ENCODE peak calls at places on chromosomes 6 and 20, in seven cellular contexts. One of them, this sample, is unnamed.

GRCh38 chr6:80522556-80522955 is 416.1 kb downstream of the BCKDHB start:
- DNase-seq in H9: no peak
- DNase-seq in mesendoderm: no peak
- DNase-seq in trophoblast cell: no peak
- DNase-seq in H1: no peak
- DNase-seq in IMR-90: no peak
- DNase-seq in mesenchymal stem cell: no peak
- DNase-seq in this sample: no peak

GRCh38 chr6:84466521-84466920 is 239.1 kb upstream of the CEP162 start:
- DNase-seq in H9: no peak
- DNase-seq in trophoblast cell: no peak
- DNase-seq in H1: no peak
- DNase-seq in mesendoderm: peak; percentile 35
- DNase-seq in IMR-90: peak; percentile 7
- DNase-seq in mesenchymal stem cell: peak; percentile 47
- DNase-seq in this sample: no peak

GRCh38 chr6:56840467-56841371 is 114.2 kb upstream of the BEND6 start:
- DNase-seq in IMR-90: peak; percentile 83
- DNase-seq in trophoblast cell: peak; percentile 42
- DNase-seq in H9: no peak
- DNase-seq in mesendoderm: peak; percentile 44
- DNase-seq in mesenchymal stem cell: peak; percentile 74
- DNase-seq in H1: no peak
- DNase-seq in this sample: no peak

GRCh38 chr6:36118550-36119107 is 11.7 kb upstream of the MAPK13 start:
- DNase-seq in H1: no peak
- DNase-seq in mesendoderm: no peak
- DNase-seq in H9: no peak
- DNase-seq in IMR-90: no peak
- DNase-seq in trophoblast cell: peak; percentile 58
- DNase-seq in mesenchymal stem cell: peak; percentile 60
- DNase-seq in this sample: no peak

GRCh38 chr6:7418238-7418905 is 28.8 kb downstream of the RIOK1 start:
- DNase-seq in IMR-90: peak; percentile 21
- DNase-seq in mesendoderm: no peak
- DNase-seq in trophoblast cell: peak; percentile 97
- DNase-seq in H9: no peak
- DNase-seq in mesenchymal stem cell: peak; percentile 59
- DNase-seq in H1: no peak
- DNase-seq in this sample: no peak

GRCh38 chr20:44407402-44408184 is 52.1 kb downstream of the HNF4A start:
- DNase-seq in mesendoderm: peak; percentile 55
- DNase-seq in mesenchymal stem cell: peak; percentile 20
- DNase-seq in trophoblast cell: peak; percentile 11
- DNase-seq in H9: no peak
- DNase-seq in IMR-90: peak; percentile 14
- DNase-seq in H1: no peak
- DNase-seq in this sample: no peak

GRCh38 chr6:137136065-137136464 is 37.4 kb downstream of the IL22RA2 start:
- DNase-seq in IMR-90: no peak
- DNase-seq in mesenchymal stem cell: no peak
- DNase-seq in trophoblast cell: peak; percentile 8
- DNase-seq in H1: no peak
- DNase-seq in H9: no peak
- DNase-seq in mesendoderm: no peak
- DNase-seq in this sample: no peak

GRCh38 chr6:156164701-156165454 is 612.3 kb upstream of the ARID1B start:
- DNase-seq in trophoblast cell: no peak
- DNase-seq in mesenchymal stem cell: no peak
- DNase-seq in IMR-90: no peak
- DNase-seq in H1: no peak
- DNase-seq in H9: no peak
- DNase-seq in mesendoderm: no peak
- DNase-seq in this sample: no peak

GRCh38 chr6:110949679-110950285 is 8.7 kb upstream of the GTF3C6 start:
- DNase-seq in IMR-90: peak; percentile 54
- DNase-seq in trophoblast cell: peak; percentile 50
- DNase-seq in H1: no peak
- DNase-seq in mesenchymal stem cell: peak; percentile 33
- DNase-seq in mesendoderm: no peak
- DNase-seq in H9: no peak
- DNase-seq in this sample: no peak

GRCh38 chr6:26155066-26155925 is 68.1 kb downstream of the HFE start:
- DNase-seq in mesendoderm: peak; percentile 47
- DNase-seq in H9: no peak
- DNase-seq in mesenchymal stem cell: peak; percentile 31
- DNase-seq in IMR-90: no peak
- DNase-seq in H1: no peak
- DNase-seq in trophoblast cell: peak; percentile 13
- DNase-seq in this sample: no peak

GRCh38 chr6:47687432-47687831 is 10.9 kb upstream of the ADGRF4 start:
- DNase-seq in mesendoderm: no peak
- DNase-seq in H9: no peak
- DNase-seq in IMR-90: no peak
- DNase-seq in trophoblast cell: no peak
- DNase-seq in mesenchymal stem cell: no peak
- DNase-seq in H1: no peak
- DNase-seq in this sample: no peak

GRCh38 chr6:94254689-94255088 is 835.3 kb upstream of the EPHA7 start:
- DNase-seq in H9: no peak
- DNase-seq in H1: no peak
- DNase-seq in mesendoderm: peak; percentile 34
- DNase-seq in IMR-90: no peak
- DNase-seq in mesenchymal stem cell: peak; percentile 32
- DNase-seq in trophoblast cell: no peak
- DNase-seq in this sample: no peak

GRCh38 chr6:116424001-116424400 is 37.2 kb upstream of the CALHM6 start:
- DNase-seq in trophoblast cell: no peak
- DNase-seq in IMR-90: peak; percentile 78
- DNase-seq in H1: no peak
- DNase-seq in mesenchymal stem cell: peak; percentile 57
- DNase-seq in mesendoderm: no peak
- DNase-seq in H9: no peak
- DNase-seq in this sample: no peak

GRCh38 chr6:27547157-27548075 is 74.5 kb upstream of the ZNF184 start:
- DNase-seq in mesendoderm: peak; percentile 87
- DNase-seq in H1: peak; percentile 91
- DNase-seq in mesenchymal stem cell: peak; percentile 76
- DNase-seq in IMR-90: peak; percentile 68
- DNase-seq in trophoblast cell: no peak
- DNase-seq in H9: peak; percentile 69
- DNase-seq in this sample: no peak

GRCh38 chr20:59123677-59124060 is 40.0 kb upstream of the ZNF831 start:
- DNase-seq in H1: no peak
- DNase-seq in mesenchymal stem cell: no peak
- DNase-seq in mesendoderm: no peak
- DNase-seq in IMR-90: no peak
- DNase-seq in trophoblast cell: no peak
- DNase-seq in H9: no peak
- DNase-seq in this sample: no peak
- H3K27ac ChIP-seq in H1: no peak overlapping the region
- H3K27ac ChIP-seq in mesenchymal stem cell: no peak overlapping the region
- H3K27ac ChIP-seq in mesendoderm: no peak overlapping the region
- H3K27ac ChIP-seq in IMR-90: no peak overlapping the region
- H3K27ac ChIP-seq in trophoblast cell: no peak overlapping the region
- H3K27ac ChIP-seq in H9: no peak overlapping the region
- H3K27ac ChIP-seq in this sample: no peak overlapping the region

DNA sequence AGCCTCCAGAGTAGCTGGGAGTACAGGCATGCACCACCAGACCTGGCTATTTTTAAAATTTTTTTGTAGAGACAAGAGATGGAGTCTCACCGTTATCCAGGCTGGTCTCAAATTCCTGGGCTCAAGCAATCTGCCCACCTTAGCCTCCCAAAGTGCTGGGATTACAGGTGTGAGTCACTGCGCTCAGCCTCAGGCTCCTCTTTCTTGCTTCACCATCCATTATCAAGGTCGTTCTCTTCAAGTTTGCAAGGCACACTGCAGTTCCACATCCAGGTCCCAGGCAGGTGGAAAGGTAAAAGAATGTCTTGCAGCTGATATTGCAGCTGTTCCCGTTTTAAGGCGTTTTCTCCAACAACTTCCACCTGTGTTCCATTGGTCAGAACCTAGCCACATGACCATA is 51.9 kb downstream of the PCNA start:
- DNase-seq in IMR-90: no peak
- DNase-seq in H9: no peak
- DNase-seq in mesenchymal stem cell: no peak
- DNase-seq in mesendoderm: no peak
- DNase-seq in trophoblast cell: peak; percentile 96
- DNase-seq in H1: no peak
- DNase-seq in this sample: no peak
- H3K23ac ChIP-seq in IMR-90: no peak overlapping the region
- H3K23ac ChIP-seq in H9: no peak overlapping the region
- H3K23ac ChIP-seq in mesenchymal stem cell: no peak overlapping the region
- H3K23ac ChIP-seq in mesendoderm: no peak overlapping the region
- H3K23ac ChIP-seq in trophoblast cell: no peak overlapping the region
- H3K23ac ChIP-seq in H1: no peak overlapping the region
- H3K23ac ChIP-seq in this sample: no peak overlapping the region

GRCh38 chr6:44237021-44237812 is 9.7 kb upstream of the HSP90AB1 start:
- DNase-seq in H1: peak; percentile 81
- DNase-seq in H9: peak; percentile 89
- DNase-seq in mesendoderm: peak; percentile 94
- DNase-seq in IMR-90: peak; percentile 97
- DNase-seq in trophoblast cell: peak; percentile 76
- DNase-seq in mesenchymal stem cell: peak; percentile 98
- DNase-seq in this sample: no peak

GRCh38 chr6:44235891-44236516 is 10.9 kb upstream of the HSP90AB1 start:
- DNase-seq in mesenchymal stem cell: no peak
- DNase-seq in H1: peak; percentile 68
- DNase-seq in trophoblast cell: peak; percentile 23
- DNase-seq in mesendoderm: no peak
- DNase-seq in H9: no peak
- DNase-seq in IMR-90: no peak
- DNase-seq in this sample: no peak

GRCh38 chr6:44233560-44234100 is 10.2 kb downstream of the SLC29A1 start:
- DNase-seq in mesendoderm: no peak
- DNase-seq in trophoblast cell: no peak
- DNase-seq in H9: no peak
- DNase-seq in IMR-90: no peak
- DNase-seq in H1: no peak
- DNase-seq in mesenchymal stem cell: no peak
- DNase-seq in this sample: no peak

GRCh38 chr6:44234101-44235090 is 11.0 kb downstream of the SLC29A1 start:
- DNase-seq in trophoblast cell: peak; percentile 57
- DNase-seq in mesendoderm: peak; percentile 95
- DNase-seq in H9: peak; percentile 88
- DNase-seq in mesenchymal stem cell: peak; percentile 75
- DNase-seq in IMR-90: peak; percentile 73
- DNase-seq in H1: peak; percentile 62
- DNase-seq in this sample: no peak

DNA sequence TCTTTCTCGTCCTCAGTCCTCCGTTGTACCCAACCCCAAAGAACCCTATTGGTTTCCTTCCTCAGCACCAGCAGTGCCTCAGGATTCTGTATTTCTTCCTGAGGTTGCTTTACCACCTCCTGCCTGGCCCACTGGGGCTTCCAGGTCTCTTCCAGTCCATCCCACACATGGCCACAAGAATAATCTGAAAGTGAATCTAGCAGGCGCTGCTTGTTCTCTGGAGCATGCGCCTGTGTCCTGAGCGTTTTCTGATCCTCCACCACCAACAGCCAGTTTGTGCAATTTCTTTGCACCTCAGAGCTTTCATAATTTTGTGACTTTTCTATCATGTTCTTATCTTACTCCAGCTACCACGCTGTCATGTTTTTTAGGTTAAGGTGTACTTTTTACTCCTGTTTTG is 11.6 kb upstream of the HSP90AB1 start:
- DNase-seq in mesendoderm: no peak
- DNase-seq in IMR-90: no peak
- DNase-seq in mesenchymal stem cell: no peak
- DNase-seq in trophoblast cell: no peak
- DNase-seq in H1: no peak
- DNase-seq in H9: no peak
- DNase-seq in this sample: no peak
- H3K27ac ChIP-seq in mesendoderm: no peak overlapping the region
- H3K27ac ChIP-seq in IMR-90: no peak overlapping the region
- H3K27ac ChIP-seq in mesenchymal stem cell: peak overlapping the region; percentile 74
- H3K27ac ChIP-seq in trophoblast cell: no peak overlapping the region
- H3K27ac ChIP-seq in H1: no peak overlapping the region
- H3K27ac ChIP-seq in H9: no peak overlapping the region
- H3K27ac ChIP-seq in this sample: no peak overlapping the region

GRCh38 chr6:33450434-33450833 is 3.9 kb upstream of the ZBTB9 start:
- DNase-seq in H9: no peak
- DNase-seq in trophoblast cell: no peak
- DNase-seq in mesenchymal stem cell: no peak
- DNase-seq in mesendoderm: no peak
- DNase-seq in IMR-90: no peak
- DNase-seq in H1: no peak
- DNase-seq in this sample: no peak
- H3K23ac ChIP-seq in H9: no peak overlapping the region
- H3K23ac ChIP-seq in trophoblast cell: no peak overlapping the region
- H3K23ac ChIP-seq in mesenchymal stem cell: no peak overlapping the region
- H3K23ac ChIP-seq in mesendoderm: no peak overlapping the region
- H3K23ac ChIP-seq in IMR-90: no peak overlapping the region
- H3K23ac ChIP-seq in H1: no peak overlapping the region
- H3K23ac ChIP-seq in this sample: no peak overlapping the region

DNA sequence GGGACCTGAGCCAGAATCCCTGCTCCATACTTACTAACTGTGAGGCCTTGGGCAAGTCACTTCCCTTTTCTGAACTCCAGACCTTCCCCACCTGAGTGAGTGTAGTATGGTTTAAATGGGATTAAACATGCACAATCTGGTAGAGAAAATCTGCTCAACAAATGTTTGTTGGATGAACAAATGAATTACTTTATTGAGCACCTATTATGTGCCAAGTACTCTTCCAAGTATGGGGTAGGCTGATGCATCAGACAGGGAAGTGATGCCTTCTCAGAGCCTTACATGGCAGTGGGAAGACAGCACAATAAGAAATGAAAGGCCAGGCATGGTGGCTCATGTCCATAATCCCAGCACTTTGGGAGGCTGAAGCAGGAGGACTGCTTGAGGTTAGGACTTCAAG is 15.0 kb upstream of the LBP start:
- DNase-seq in trophoblast cell: no peak
- DNase-seq in IMR-90: no peak
- DNase-seq in mesenchymal stem cell: no peak
- DNase-seq in H9: no peak
- DNase-seq in mesendoderm: no peak
- DNase-seq in H1: no peak
- DNase-seq in this sample: no peak
- H3K27ac ChIP-seq in trophoblast cell: no peak overlapping the region
- H3K27ac ChIP-seq in IMR-90: no peak overlapping the region
- H3K27ac ChIP-seq in mesenchymal stem cell: no peak overlapping the region
- H3K27ac ChIP-seq in H9: no peak overlapping the region
- H3K27ac ChIP-seq in mesendoderm: no peak overlapping the region
- H3K27ac ChIP-seq in H1: no peak overlapping the region
- H3K27ac ChIP-seq in this sample: no peak overlapping the region

DNA sequence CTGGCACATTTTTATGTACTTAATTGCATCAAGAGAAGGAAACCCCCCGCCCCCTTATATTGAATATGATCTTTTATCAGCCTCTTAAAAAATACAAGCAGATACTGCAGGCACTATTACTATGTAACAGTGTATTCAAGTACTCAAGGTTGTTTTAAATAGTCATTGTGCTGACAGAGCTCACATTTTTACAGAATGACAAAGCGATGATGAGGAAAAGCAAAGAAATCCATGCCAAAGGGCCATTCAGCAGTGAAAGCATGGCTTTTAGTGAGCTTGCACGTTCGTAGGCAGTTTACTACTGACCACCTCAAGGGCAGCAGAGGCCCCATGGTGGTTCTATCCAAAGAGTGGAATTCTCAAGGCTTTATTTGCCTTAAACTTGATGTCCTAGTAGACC is 146.8 kb downstream of the RPS12 start:
- DNase-seq in H1: no peak
- DNase-seq in H9: no peak
- DNase-seq in mesendoderm: peak; percentile 32
- DNase-seq in IMR-90: peak; percentile 92
- DNase-seq in mesenchymal stem cell: peak; percentile 55
- DNase-seq in trophoblast cell: peak; percentile 74
- DNase-seq in this sample: no peak
- H3K23ac ChIP-seq in H1: no peak overlapping the region
- H3K23ac ChIP-seq in H9: no peak overlapping the region
- H3K23ac ChIP-seq in mesendoderm: no peak overlapping the region
- H3K23ac ChIP-seq in IMR-90: no peak overlapping the region
- H3K23ac ChIP-seq in mesenchymal stem cell: no peak overlapping the region
- H3K23ac ChIP-seq in trophoblast cell: no peak overlapping the region
- H3K23ac ChIP-seq in this sample: no peak overlapping the region